ENCODE peak calls at places on chromosomes 6 and 20, in eight cellular contexts. L is NCI-H146; P is ecto neural progenitor cell; M is RWPE2; F is ELR; N is NCI-H2029 treated with DMSO at 0.1 percent for 48 hours; E is activated effector memory CD4-positive, alpha-beta T cell treated with Interleukin-2 at 50 U/mL for 16 hours; Y is mesenteric fat pad. H is an unnamed sample.

GRCh38 chr20:44610313-44610965 is 28.1 kb downstream of the PKIG start:
- DNase-seq in P (no peak), F (no peak), N (no peak), Y (no peak), E (no peak), L (no peak), M (no peak), H (peak)

GRCh38 chr20:48668451-48668946 is 159.3 kb downstream of the PREX1 start:
- DNase-seq in Y (no peak), P (no peak), M (no peak), E (no peak), L (peak), F (no peak), N (no peak), H (no peak)

GRCh38 chr20:3781153-3781910 is at the start of gene SPEF1:
- DNase-seq in M (peak), Y (no peak), L (peak), P (peak), E (peak), F (peak), N (peak), H (peak)

GRCh38 chr20:1418335-1418734 is 25.5 kb upstream of the FKBP1A start:
- DNase-seq in M (no peak), P (no peak), Y (no peak), E (no peak), L (no peak), N (no peak), F (peak), H (no peak)

GRCh38 chr20:31712564-31713311 is 9.9 kb downstream of the BCL2L1 start:
- DNase-seq in M (peak), E (no peak), F (peak), Y (no peak), N (peak), P (peak), L (peak), H (peak)

GRCh38 chr6:46263709-46264091 is 92.9 kb upstream of the ENPP5 start:
- DNase-seq in E (no peak), L (no peak), M (no peak), F (no peak), Y (no peak), P (no peak), N (no peak), H (no peak)

GRCh38 chr6:75234126-75234865 is 9.3 kb downstream of the COX7A2 start:
- DNase-seq in L (no peak), Y (no peak), M (no peak), E (no peak), P (no peak), N (no peak), F (no peak), H (no peak)

GRCh38 chr6:170114956-170115855 is 175.7 kb downstream of the DLL1 start:
- DNase-seq in L (peak), E (no peak), P (peak), N (no peak), M (peak), Y (peak), F (no peak), H (peak)

GRCh38 chr20:17806739-17807441 is 107.1 kb downstream of the BANF2 start:
- DNase-seq in E (no peak), Y (peak), L (no peak), F (no peak), N (no peak), M (no peak), P (no peak), H (peak)

GRCh38 chr6:69825904-69826303 is 29.1 kb upstream of the LMBRD1 start:
- DNase-seq in F (peak), E (no peak), N (no peak), L (no peak), Y (no peak), P (no peak), M (no peak), H (peak)